ENCODE peak calls at places on chromosomes 11 and 22, in nine cellular contexts. V is SK-N-MC, P is spleen, J is GM12891, H is sigmoid colon, L is Panc1, D is breast epithelium, Z is suprapubic skin, X is K562. U is an unnamed sample.

GRCh38 chr11:102111011-102111786 is 952 bp downstream of the YAP1 start:
- DNase-seq in L (no peak), P (no peak), V (no peak), X (no peak), H (peak), D (peak), Z (peak), J (peak), U (no peak)

GRCh38 chr11:94450061-94450460 is 43.6 kb downstream of the MRE11 start:
- DNase-seq in P (no peak), J (no peak), L (peak), D (no peak), H (no peak), Z (no peak), V (no peak), X (no peak), U (no peak)

GRCh38 chr11:13216019-13217006 is 61.3 kb upstream of the BMAL1 start:
- DNase-seq in P (no peak), D (no peak), X (no peak), J (no peak), L (peak), V (no peak), Z (no peak), H (no peak), U (no peak)

GRCh38 chr11:2837096-2837601 is 48.4 kb downstream of the CDKN1C start:
- DNase-seq in D (peak), J (no peak), H (peak), Z (peak), L (no peak), X (peak), V (no peak), P (no peak), U (no peak)

GRCh38 chr11:44464741-44465140 is 100.7 kb upstream of the CD82 start:
- DNase-seq in X (peak), H (no peak), L (no peak), Z (no peak), J (no peak), P (no peak), V (no peak), D (no peak), U (no peak)

GRCh38 chr11:727859-728748 is 19.2 kb upstream of the TALDO1 start:
- DNase-seq in X (peak), P (peak), D (peak), J (peak), H (peak), Z (peak), V (no peak), L (no peak), U (peak)

GRCh38 chr22:48335442-48336139 is 1492.1 kb downstream of the BRD1 start:
- DNase-seq in H (no peak), L (no peak), J (no peak), D (no peak), V (no peak), X (no peak), P (no peak), Z (peak), U (no peak)

GRCh38 chr11:17524221-17524620 is 20.0 kb downstream of the USH1C start:
- DNase-seq in P (no peak), V (no peak), L (no peak), X (no peak), D (no peak), Z (no peak), H (no peak), J (no peak), U (no peak)

GRCh38 chr11:120052196-120052775 is 85.6 kb downstream of the TRIM29 start:
- DNase-seq in H (no peak), P (no peak), X (no peak), D (peak), Z (no peak), J (no peak), V (no peak), L (no peak), U (no peak)

GRCh38 chr22:45934659-45935341 is 42.2 kb downstream of the WNT7B start:
- DNase-seq in H (no peak), V (no peak), Z (no peak), D (peak), J (no peak), L (peak), X (no peak), P (no peak), U (no peak)

GRCh38 chr11:117492578-117493251 is 165.1 kb downstream of the CEP164 start:
- DNase-seq in X (no peak), V (no peak), H (no peak), P (peak), L (no peak), D (no peak), Z (no peak), J (no peak), U (no peak)

GRCh38 chr11:111633756-111634362 is 31.6 kb downstream of the SIK2 start:
- DNase-seq in D (no peak), Z (no peak), J (no peak), P (no peak), V (no peak), L (no peak), H (no peak), X (no peak), U (no peak)

GRCh38 chr22:31272522-31273446 is 19.5 kb downstream of the PIK3IP1 start:
- DNase-seq in L (no peak), X (peak), P (no peak), J (peak), V (no peak), D (no peak), Z (no peak), H (peak), U (peak)

GRCh38 chr22:28029201-28029948 is 110.3 kb upstream of the PITPNB start:
- DNase-seq in L (no peak), X (no peak), J (no peak), P (peak), D (peak), V (no peak), H (no peak), Z (no peak), U (no peak)

GRCh38 chr22:47976219-47976618 is 1213.8 kb downstream of the TBC1D22A start:
- DNase-seq in X (no peak), H (no peak), Z (no peak), V (no peak), P (no peak), D (no peak), L (no peak), J (no peak), U (no peak)

GRCh38 chr22:20239951-20240773 is 28.0 kb downstream of the RTN4R start:
- DNase-seq in V (no peak), X (peak), D (no peak), J (no peak), P (no peak), L (no peak), Z (no peak), H (no peak), U (no peak)

DNA sequence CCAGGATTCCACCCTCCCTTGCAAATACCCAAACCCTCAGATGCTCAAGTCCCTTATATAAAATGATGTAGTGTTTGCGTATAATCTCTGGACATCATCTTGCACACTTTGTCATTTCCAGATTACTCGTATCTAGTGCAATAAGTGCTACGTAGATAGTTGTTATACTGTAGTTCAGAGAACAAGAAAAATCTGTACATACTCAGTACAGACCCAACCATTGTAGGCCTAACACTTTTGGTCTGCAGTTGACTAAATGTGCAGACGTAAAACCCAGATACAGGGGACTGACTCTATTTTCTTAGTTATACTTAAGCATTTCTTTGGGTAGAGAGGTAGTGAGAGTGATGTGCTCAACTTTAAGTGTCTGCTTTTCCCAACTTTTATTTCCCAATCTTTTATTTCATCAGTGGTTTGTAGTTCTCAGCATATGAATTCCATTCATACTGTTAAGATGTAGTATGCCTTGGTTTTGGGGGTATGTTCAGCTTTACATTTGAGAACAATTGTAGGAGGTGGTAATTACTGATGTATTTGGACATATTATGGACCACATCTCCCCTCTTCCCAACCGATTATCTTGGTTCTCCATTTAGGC is 43.9 kb downstream of the DDX6 start:
- DNase-seq in V (no peak), X (no peak), J (no peak), L (no peak), Z (no peak), H (no peak), P (no peak), D (no peak), U (no peak)
- TF ChIP-seq POLR2AphosphoS5 in V (peak), X (no peak), J (peak), L (peak), Z (no peak), H (no peak), P (no peak), D (no peak), U (peak)

GRCh38 chr11:69311767-69312385 is 17.9 kb downstream of the MYEOV start:
- DNase-seq in L (no peak), J (no peak), P (peak), D (no peak), V (peak), X (no peak), H (peak), Z (no peak), U (peak)
- TF ChIP-seq POLR2AphosphoS5 in L (no peak), J (no peak), P (no peak), D (no peak), V (peak), X (no peak), H (no peak), Z (no peak), U (peak)

DNA sequence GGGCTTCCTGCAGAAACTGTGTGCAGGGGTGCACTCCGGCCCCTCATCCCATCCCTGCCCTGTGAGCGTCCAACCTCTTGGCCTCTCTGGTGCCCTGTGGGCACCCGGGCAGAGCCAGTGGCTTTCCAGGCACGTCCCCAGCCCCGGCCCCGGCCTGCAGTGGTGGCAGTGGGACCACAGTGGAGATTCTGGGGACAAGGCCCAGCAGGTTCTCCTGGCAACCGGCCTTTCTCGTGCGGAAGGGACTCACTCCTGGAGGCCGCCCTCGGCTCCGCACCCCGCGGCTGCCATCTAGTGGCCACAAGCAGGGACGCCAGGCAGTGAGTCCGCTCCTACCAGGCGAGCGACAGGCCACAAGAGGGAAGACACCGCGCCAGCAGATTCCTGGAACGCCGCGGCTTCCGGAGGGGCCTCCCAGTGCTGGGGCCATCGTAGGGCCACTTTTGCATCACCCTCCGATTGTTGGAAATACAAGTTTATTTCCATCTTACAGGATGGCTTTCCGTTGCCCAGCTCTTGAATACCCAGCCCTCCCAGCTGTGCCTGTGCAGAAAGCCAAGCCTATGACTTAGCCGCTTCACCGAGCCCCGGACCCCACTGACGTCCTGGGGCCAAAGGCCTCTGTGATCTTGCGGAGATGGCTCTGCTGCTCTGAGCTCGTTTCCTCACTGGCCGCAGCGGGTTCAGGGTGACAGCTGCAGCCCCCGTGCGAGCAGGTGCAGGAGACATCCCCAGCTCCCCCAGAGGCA is 357.3 kb downstream of the CTTN start:
- DNase-seq in J (peak), H (peak), D (peak), V (no peak), L (peak), P (peak), X (peak), Z (no peak), U (peak)
- TF ChIP-seq POLR2AphosphoS5 in J (no peak), H (no peak), D (no peak), V (no peak), L (no peak), P (no peak), X (no peak), Z (no peak), U (no peak)

GRCh38 chr11:64643258-64643881 is 52.4 kb downstream of the SLC22A12 start:
- DNase-seq in J (no peak), L (no peak), V (no peak), Z (no peak), D (no peak), X (peak), H (peak), P (no peak), U (no peak)
- TF ChIP-seq POLR2AphosphoS5 in J (no peak), L (no peak), V (no peak), Z (no peak), D (no peak), X (no peak), H (peak), P (no peak), U (no peak)

GRCh38 chr11:122655527-122656072 is at the start of gene UBASH3B:
- DNase-seq in Z (peak), L (peak), P (peak), V (no peak), X (peak), D (peak), J (peak), H (peak), U (peak)

GRCh38 chr11:122653911-122654310 is 1.6 kb upstream of the UBASH3B start:
- DNase-seq in P (no peak), J (no peak), X (no peak), D (no peak), H (no peak), L (no peak), V (no peak), Z (no peak), U (no peak)

GRCh38 chr11:122659676-122660571 is 4.4 kb downstream of the UBASH3B start:
- DNase-seq in V (no peak), H (no peak), L (no peak), Z (no peak), X (no peak), D (no peak), J (no peak), P (no peak), U (no peak)

GRCh38 chr11:122656073-122656630 is 630 bp downstream of the UBASH3B start:
- DNase-seq in Z (peak), H (peak), J (peak), L (no peak), X (peak), P (peak), D (peak), V (no peak), U (peak)

GRCh38 chr11:122656631-122657101 is 1.1 kb downstream of the UBASH3B start:
- DNase-seq in J (peak), V (no peak), P (peak), Z (peak), X (no peak), L (no peak), D (peak), H (peak), U (peak)
- TF ChIP-seq POLR2AphosphoS5 in J (no peak), V (no peak), P (peak), Z (no peak), X (no peak), L (no peak), D (no peak), H (no peak), U (no peak)

GRCh38 chr11:73982595-73982989 is at the start of gene UCP2:
- DNase-seq in Z (peak), V (no peak), J (peak), L (no peak), X (peak), P (peak), D (peak), H (peak), U (peak)

GRCh38 chr11:73980001-73980960 is 2.4 kb downstream of the UCP2 start:
- DNase-seq in L (no peak), J (peak), D (peak), X (peak), Z (no peak), H (peak), V (no peak), P (peak), U (peak)

GRCh38 chr11:73981051-73981805 is 1.4 kb downstream of the UCP2 start:
- DNase-seq in X (no peak), D (no peak), V (no peak), P (peak), Z (no peak), L (no peak), J (no peak), H (peak), U (peak)

GRCh38 chr11:73983764-73984543 is 1.3 kb upstream of the UCP2 start:
- DNase-seq in P (peak), V (no peak), J (no peak), H (peak), Z (no peak), L (no peak), D (no peak), X (no peak), U (peak)

GRCh38 chr11:73982990-73983763 is 534 bp upstream of the UCP2 start:
- DNase-seq in H (peak), Z (peak), J (peak), V (no peak), X (peak), L (peak), P (peak), D (peak), U (peak)
- TF ChIP-seq POLR2AphosphoS5 in H (peak), Z (no peak), J (peak), V (peak), X (peak), L (peak), P (peak), D (peak), U (peak)

GRCh38 chr11:47164321-47164720 is 12.4 kb downstream of the ARFGAP2 start:
- DNase-seq in V (no peak), P (no peak), H (no peak), L (no peak), X (no peak), J (no peak), D (no peak), Z (no peak), U (no peak)
- TF ChIP-seq POLR2AphosphoS5 in V (no peak), P (no peak), H (no peak), L (no peak), X (peak), J (no peak), D (no peak), Z (no peak), U (no peak)

GRCh38 chr11:16336721-16337120 is 19.6 kb downstream of the SOX6 start:
- DNase-seq in H (no peak), P (no peak), X (no peak), Z (no peak), D (no peak), V (no peak), J (no peak), L (no peak), U (no peak)

GRCh38 chr11:16338397-16338796 is 17.9 kb downstream of the SOX6 start:
- DNase-seq in L (no peak), P (no peak), Z (no peak), D (no peak), V (no peak), H (no peak), J (no peak), X (no peak), U (no peak)

GRCh38 chr11:16337421-16338213 is 18.7 kb downstream of the SOX6 start:
- DNase-seq in H (no peak), Z (no peak), L (no peak), D (no peak), J (no peak), P (no peak), V (no peak), X (peak), U (no peak)

DNA sequence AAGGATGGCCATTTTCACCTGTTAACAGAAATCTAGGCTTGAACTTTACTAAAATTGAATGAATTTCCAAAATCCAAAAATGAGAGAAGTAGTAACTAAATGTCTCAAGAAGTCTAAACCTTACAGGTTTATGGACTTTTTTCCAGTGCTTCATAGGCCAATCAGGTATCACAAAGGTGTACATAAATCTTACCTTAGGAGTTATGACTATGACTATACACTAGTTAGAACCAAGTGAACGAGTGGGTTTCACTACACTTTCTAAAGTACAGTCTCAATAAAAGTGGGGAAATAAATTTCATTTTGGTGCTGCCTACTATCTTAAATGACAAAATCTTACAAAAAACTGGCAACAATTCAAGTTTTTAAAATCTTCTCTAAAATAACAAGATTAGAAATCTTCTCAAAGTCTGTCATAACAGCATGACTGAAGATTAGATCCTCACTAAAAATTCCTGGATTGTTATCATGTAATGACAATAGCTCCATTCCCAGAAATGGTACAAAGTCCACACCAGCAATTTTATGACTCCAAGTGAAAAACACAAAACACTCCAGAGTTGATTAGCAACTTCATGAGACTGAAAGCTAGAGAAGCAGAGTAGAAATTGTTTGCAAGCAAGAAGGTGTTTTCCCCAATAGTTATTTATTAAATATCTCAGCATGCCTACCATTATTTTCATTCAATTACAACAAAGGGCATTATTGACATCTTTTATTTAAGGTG is 20.9 kb downstream of the SOX6 start:
- DNase-seq in L (no peak), V (no peak), D (no peak), P (no peak), X (no peak), H (no peak), J (no peak), Z (no peak), U (no peak)
- TF ChIP-seq POLR2AphosphoS5 in L (no peak), V (no peak), D (no peak), P (no peak), X (no peak), H (no peak), J (no peak), Z (no peak), U (no peak)

GRCh38 chr22:24208012-24208749 is 26.9 kb downstream of the SUSD2 start:
- DNase-seq in Z (no peak), D (peak), J (no peak), L (peak), H (peak), V (no peak), X (no peak), P (no peak), U (peak)
- TF ChIP-seq POLR2AphosphoS5 in Z (peak), D (no peak), J (no peak), L (peak), H (peak), V (no peak), X (no peak), P (peak), U (no peak)

GRCh38 chr22:35958334-35958733 is 70.3 kb downstream of the RBFOX2 start:
- DNase-seq in V (no peak), H (no peak), D (no peak), Z (no peak), X (no peak), L (no peak), P (no peak), J (no peak), U (no peak)

GRCh38 chr22:35959121-35959800 is 69.4 kb downstream of the RBFOX2 start:
- DNase-seq in H (no peak), Z (no peak), J (no peak), V (no peak), P (no peak), D (no peak), L (no peak), X (no peak), U (no peak)

GRCh38 chr22:35957589-35957988 is 71.0 kb downstream of the RBFOX2 start:
- DNase-seq in V (no peak), H (no peak), P (no peak), L (no peak), Z (no peak), D (no peak), X (no peak), J (no peak), U (no peak)

GRCh38 chr22:35963237-35963810 is 65.3 kb downstream of the RBFOX2 start:
- DNase-seq in D (no peak), V (no peak), P (no peak), J (no peak), H (no peak), Z (no peak), X (no peak), L (no peak), U (no peak)

DNA sequence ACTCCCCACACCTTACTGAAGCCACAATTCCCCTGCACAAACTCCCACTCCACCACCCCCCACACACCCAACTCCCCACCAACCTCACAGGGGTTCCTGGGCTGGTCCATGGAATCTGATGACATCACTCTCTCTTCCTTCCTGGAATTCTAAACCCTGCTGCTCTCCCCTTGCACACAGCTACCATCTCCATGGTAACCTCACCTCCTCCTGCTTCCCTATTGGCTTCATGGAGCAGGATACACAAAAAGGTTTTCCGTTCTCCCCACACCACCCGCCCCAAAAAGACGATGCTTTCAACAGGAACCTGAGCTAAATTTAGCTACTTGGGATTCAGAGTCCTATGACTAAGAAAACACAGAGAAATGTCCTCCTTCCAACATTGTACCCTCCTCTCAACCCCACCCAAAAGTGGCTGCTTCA is 67.1 kb downstream of the RBFOX2 start:
- DNase-seq in V (no peak), H (peak), X (no peak), L (no peak), D (no peak), J (no peak), Z (no peak), P (no peak), U (no peak)
- TF ChIP-seq POLR2AphosphoS5 in V (no peak), H (no peak), X (no peak), L (no peak), D (no peak), J (no peak), Z (no peak), P (no peak), U (no peak)